ENCODE peak calls at places on chromosomes 5 and 9, in nine cellular contexts. One of them, this sample, is unnamed.

GRCh38 chr9:128310461-128310860 is 11.8 kb downstream of the TRUB2 start:
- DNase-seq in prostate gland: no peak
- DNase-seq in ovary: no peak
- DNase-seq in lung: no peak
- DNase-seq in spleen: no peak
- DNase-seq in lower lobe of right lung: no peak
- DNase-seq in activated CD8-positive, alpha-beta memory T cell treated with anti-CD3 and anti-CD28 coated beads, Interleukin-2, amount 50 U/mL, for 48 hours: no peak
- DNase-seq in GM12865: no peak
- DNase-seq in GM06990: no peak
- DNase-seq in this sample: no peak

GRCh38 chr9:89602978-89603628 is 1.7 kb upstream of the GADD45G start:
- DNase-seq in prostate gland: peak
- DNase-seq in ovary: peak
- DNase-seq in lung: peak
- DNase-seq in spleen: peak
- DNase-seq in lower lobe of right lung: peak
- DNase-seq in activated CD8-positive, alpha-beta memory T cell treated with anti-CD3 and anti-CD28 coated beads, Interleukin-2, amount 50 U/mL, for 48 hours: peak
- DNase-seq in GM12865: peak
- DNase-seq in GM06990: peak
- DNase-seq in this sample: peak

GRCh38 chr9:109903515-109904138 is 123.6 kb downstream of the PALM2AKAP2 start:
- DNase-seq in prostate gland: peak
- DNase-seq in ovary: peak
- DNase-seq in lung: peak
- DNase-seq in spleen: no peak
- DNase-seq in lower lobe of right lung: no peak
- DNase-seq in activated CD8-positive, alpha-beta memory T cell treated with anti-CD3 and anti-CD28 coated beads, Interleukin-2, amount 50 U/mL, for 48 hours: no peak
- DNase-seq in GM12865: peak
- DNase-seq in GM06990: no peak
- DNase-seq in this sample: peak

GRCh38 chr9:92242115-92242778 is 51.2 kb downstream of the IARS1 start:
- DNase-seq in prostate gland: no peak
- DNase-seq in ovary: no peak
- DNase-seq in lung: no peak
- DNase-seq in spleen: no peak
- DNase-seq in lower lobe of right lung: no peak
- DNase-seq in activated CD8-positive, alpha-beta memory T cell treated with anti-CD3 and anti-CD28 coated beads, Interleukin-2, amount 50 U/mL, for 48 hours: no peak
- DNase-seq in GM12865: no peak
- DNase-seq in GM06990: no peak
- DNase-seq in this sample: no peak

GRCh38 chr5:60595183-60595582 is 104.8 kb downstream of the DEPDC1B start:
- DNase-seq in prostate gland: no peak
- DNase-seq in ovary: no peak
- DNase-seq in lung: no peak
- DNase-seq in spleen: no peak
- DNase-seq in lower lobe of right lung: no peak
- DNase-seq in activated CD8-positive, alpha-beta memory T cell treated with anti-CD3 and anti-CD28 coated beads, Interleukin-2, amount 50 U/mL, for 48 hours: no peak
- DNase-seq in GM12865: no peak
- DNase-seq in GM06990: no peak
- DNase-seq in this sample: no peak

GRCh38 chr5:54315736-54316135 is 5.4 kb upstream of the ARL15 start:
- DNase-seq in prostate gland: no peak
- DNase-seq in ovary: no peak
- DNase-seq in lung: no peak
- DNase-seq in spleen: no peak
- DNase-seq in lower lobe of right lung: no peak
- DNase-seq in activated CD8-positive, alpha-beta memory T cell treated with anti-CD3 and anti-CD28 coated beads, Interleukin-2, amount 50 U/mL, for 48 hours: no peak
- DNase-seq in GM12865: no peak
- DNase-seq in GM06990: no peak
- DNase-seq in this sample: no peak

GRCh38 chr9:130453487-130453886 is 8.7 kb downstream of the ASS1 start:
- DNase-seq in prostate gland: no peak
- DNase-seq in ovary: peak
- DNase-seq in lung: no peak
- DNase-seq in spleen: no peak
- DNase-seq in lower lobe of right lung: no peak
- DNase-seq in activated CD8-positive, alpha-beta memory T cell treated with anti-CD3 and anti-CD28 coated beads, Interleukin-2, amount 50 U/mL, for 48 hours: no peak
- DNase-seq in GM12865: no peak
- DNase-seq in GM06990: no peak
- DNase-seq in this sample: no peak

GRCh38 chr5:87079219-87079618 is 188.5 kb upstream of the RASA1 start:
- DNase-seq in prostate gland: no peak
- DNase-seq in ovary: no peak
- DNase-seq in lung: no peak
- DNase-seq in spleen: no peak
- DNase-seq in lower lobe of right lung: no peak
- DNase-seq in activated CD8-positive, alpha-beta memory T cell treated with anti-CD3 and anti-CD28 coated beads, Interleukin-2, amount 50 U/mL, for 48 hours: no peak
- DNase-seq in GM12865: no peak
- DNase-seq in GM06990: no peak
- DNase-seq in this sample: no peak

GRCh38 chr5:135830384-135831275 is 3.8 kb upstream of the SLC25A48 start:
- DNase-seq in prostate gland: no peak
- DNase-seq in ovary: no peak
- DNase-seq in lung: peak
- DNase-seq in spleen: no peak
- DNase-seq in lower lobe of right lung: no peak
- DNase-seq in activated CD8-positive, alpha-beta memory T cell treated with anti-CD3 and anti-CD28 coated beads, Interleukin-2, amount 50 U/mL, for 48 hours: no peak
- DNase-seq in GM12865: no peak
- DNase-seq in GM06990: no peak
- DNase-seq in this sample: no peak

GRCh38 chr9:86925686-86926085 is 21.6 kb downstream of the GAS1 start:
- DNase-seq in prostate gland: no peak
- DNase-seq in ovary: no peak
- DNase-seq in lung: no peak
- DNase-seq in spleen: no peak
- DNase-seq in lower lobe of right lung: no peak
- DNase-seq in activated CD8-positive, alpha-beta memory T cell treated with anti-CD3 and anti-CD28 coated beads, Interleukin-2, amount 50 U/mL, for 48 hours: no peak
- DNase-seq in GM12865: no peak
- DNase-seq in GM06990: no peak
- DNase-seq in this sample: no peak

GRCh38 chr9:72586388-72587160 is 65.2 kb downstream of the TMC1 start:
- DNase-seq in prostate gland: no peak
- DNase-seq in ovary: no peak
- DNase-seq in lung: peak
- DNase-seq in spleen: no peak
- DNase-seq in lower lobe of right lung: no peak
- DNase-seq in activated CD8-positive, alpha-beta memory T cell treated with anti-CD3 and anti-CD28 coated beads, Interleukin-2, amount 50 U/mL, for 48 hours: no peak
- DNase-seq in GM12865: peak
- DNase-seq in GM06990: no peak
- DNase-seq in this sample: peak

GRCh38 chr5:73619606-73620334 is 6.2 kb upstream of the ARHGEF28 start:
- DNase-seq in prostate gland: no peak
- DNase-seq in ovary: no peak
- DNase-seq in lung: no peak
- DNase-seq in spleen: no peak
- DNase-seq in lower lobe of right lung: no peak
- DNase-seq in activated CD8-positive, alpha-beta memory T cell treated with anti-CD3 and anti-CD28 coated beads, Interleukin-2, amount 50 U/mL, for 48 hours: no peak
- DNase-seq in GM12865: no peak
- DNase-seq in GM06990: no peak
- DNase-seq in this sample: no peak

GRCh38 chr5:171810217-171810616 is 24.6 kb downstream of the SMIM23 start:
- DNase-seq in prostate gland: no peak
- DNase-seq in ovary: no peak
- DNase-seq in lung: no peak
- DNase-seq in spleen: peak
- DNase-seq in lower lobe of right lung: no peak
- DNase-seq in activated CD8-positive, alpha-beta memory T cell treated with anti-CD3 and anti-CD28 coated beads, Interleukin-2, amount 50 U/mL, for 48 hours: no peak
- DNase-seq in GM12865: no peak
- DNase-seq in GM06990: no peak
- DNase-seq in this sample: no peak

GRCh38 chr9:5288591-5288990 is 15.9 kb downstream of the RLN2 start:
- DNase-seq in prostate gland: no peak
- DNase-seq in ovary: no peak
- DNase-seq in lung: no peak
- DNase-seq in spleen: no peak
- DNase-seq in lower lobe of right lung: no peak
- DNase-seq in activated CD8-positive, alpha-beta memory T cell treated with anti-CD3 and anti-CD28 coated beads, Interleukin-2, amount 50 U/mL, for 48 hours: no peak
- DNase-seq in GM12865: no peak
- DNase-seq in GM06990: no peak
- DNase-seq in this sample: no peak

GRCh38 chr9:3151672-3152576 is 308.0 kb upstream of the PUM3 start:
- DNase-seq in prostate gland: no peak
- DNase-seq in ovary: no peak
- DNase-seq in lung: no peak
- DNase-seq in spleen: no peak
- DNase-seq in lower lobe of right lung: no peak
- DNase-seq in activated CD8-positive, alpha-beta memory T cell treated with anti-CD3 and anti-CD28 coated beads, Interleukin-2, amount 50 U/mL, for 48 hours: no peak
- DNase-seq in GM12865: no peak
- DNase-seq in GM06990: no peak
- DNase-seq in this sample: no peak

GRCh38 chr5:87829214-87829551 is 416.5 kb upstream of the CCNH start:
- DNase-seq in prostate gland: no peak
- DNase-seq in ovary: peak
- DNase-seq in lung: peak
- DNase-seq in spleen: no peak
- DNase-seq in lower lobe of right lung: no peak
- DNase-seq in activated CD8-positive, alpha-beta memory T cell treated with anti-CD3 and anti-CD28 coated beads, Interleukin-2, amount 50 U/mL, for 48 hours: no peak
- DNase-seq in GM12865: no peak
- DNase-seq in GM06990: no peak
- DNase-seq in this sample: peak

GRCh38 chr9:111715471-111715870 is 54.1 kb downstream of the GNG10 start:
- DNase-seq in prostate gland: no peak
- DNase-seq in ovary: no peak
- DNase-seq in lung: no peak
- DNase-seq in spleen: no peak
- DNase-seq in lower lobe of right lung: no peak
- DNase-seq in activated CD8-positive, alpha-beta memory T cell treated with anti-CD3 and anti-CD28 coated beads, Interleukin-2, amount 50 U/mL, for 48 hours: no peak
- DNase-seq in GM12865: no peak
- DNase-seq in GM06990: no peak
- DNase-seq in this sample: no peak

GRCh38 chr5:80711938-80712337 is 57.2 kb upstream of the DHFR start:
- DNase-seq in prostate gland: no peak
- DNase-seq in ovary: no peak
- DNase-seq in lung: no peak
- DNase-seq in spleen: no peak
- DNase-seq in lower lobe of right lung: no peak
- DNase-seq in activated CD8-positive, alpha-beta memory T cell treated with anti-CD3 and anti-CD28 coated beads, Interleukin-2, amount 50 U/mL, for 48 hours: no peak
- DNase-seq in GM12865: peak
- DNase-seq in GM06990: no peak
- DNase-seq in this sample: no peak

GRCh38 chr9:118618744-118619299 is 750.4 kb downstream of the BRINP1 start:
- DNase-seq in prostate gland: no peak
- DNase-seq in ovary: no peak
- DNase-seq in lung: no peak
- DNase-seq in spleen: no peak
- DNase-seq in lower lobe of right lung: no peak
- DNase-seq in activated CD8-positive, alpha-beta memory T cell treated with anti-CD3 and anti-CD28 coated beads, Interleukin-2, amount 50 U/mL, for 48 hours: no peak
- DNase-seq in GM12865: no peak
- DNase-seq in GM06990: no peak
- DNase-seq in this sample: no peak

GRCh38 chr5:53233653-53234405 is 124.3 kb upstream of the MOCS2 start:
- DNase-seq in prostate gland: no peak
- DNase-seq in ovary: no peak
- DNase-seq in lung: no peak
- DNase-seq in spleen: no peak
- DNase-seq in lower lobe of right lung: no peak
- DNase-seq in activated CD8-positive, alpha-beta memory T cell treated with anti-CD3 and anti-CD28 coated beads, Interleukin-2, amount 50 U/mL, for 48 hours: no peak
- DNase-seq in GM12865: no peak
- DNase-seq in GM06990: no peak
- DNase-seq in this sample: no peak

GRCh38 chr9:10282084-10282483 is 330.7 kb downstream of the PTPRD start:
- DNase-seq in prostate gland: no peak
- DNase-seq in ovary: no peak
- DNase-seq in lung: no peak
- DNase-seq in spleen: no peak
- DNase-seq in lower lobe of right lung: no peak
- DNase-seq in activated CD8-positive, alpha-beta memory T cell treated with anti-CD3 and anti-CD28 coated beads, Interleukin-2, amount 50 U/mL, for 48 hours: no peak
- DNase-seq in GM12865: no peak
- DNase-seq in GM06990: no peak
- DNase-seq in this sample: no peak

GRCh38 chr5:116696356-116696755 is 121.7 kb upstream of the SEMA6A start:
- DNase-seq in prostate gland: no peak
- DNase-seq in ovary: no peak
- DNase-seq in lung: no peak
- DNase-seq in spleen: no peak
- DNase-seq in lower lobe of right lung: no peak
- DNase-seq in activated CD8-positive, alpha-beta memory T cell treated with anti-CD3 and anti-CD28 coated beads, Interleukin-2, amount 50 U/mL, for 48 hours: no peak
- DNase-seq in GM12865: peak
- DNase-seq in GM06990: no peak
- DNase-seq in this sample: no peak

GRCh38 chr9:68872026-68872501 is 141.8 kb downstream of the PRKACG start:
- DNase-seq in prostate gland: no peak
- DNase-seq in ovary: no peak
- DNase-seq in lung: no peak
- DNase-seq in spleen: peak
- DNase-seq in lower lobe of right lung: no peak
- DNase-seq in activated CD8-positive, alpha-beta memory T cell treated with anti-CD3 and anti-CD28 coated beads, Interleukin-2, amount 50 U/mL, for 48 hours: no peak
- DNase-seq in GM12865: no peak
- DNase-seq in GM06990: no peak
- DNase-seq in this sample: no peak